ENCODE peak calls at places on chromosomes 7 and 10, in four cellular contexts. F is spleen, X is esophagus squamous epithelium, I is stomach. J is an unnamed sample.

GRCh38 chr10:124226271-124226911 is 133.0 kb upstream of the CHST15 start:
- DNase-seq in F (no peak), X (no peak), I (no peak), J (no peak)

GRCh38 chr7:7857143-7857583 is 111.4 kb upstream of the GLCCI1 start:
- DNase-seq in X (no peak), F (no peak), I (no peak), J (no peak)

GRCh38 chr7:16739863-16740622 is 13.5 kb upstream of the TSPAN13 start:
- DNase-seq in F (no peak), X (no peak), I (no peak), J (no peak)

GRCh38 chr7:21542891-21543527 is at the start of gene DNAH11:
- DNase-seq in F (peak; percentile 77), I (peak; percentile 28), X (no peak), J (no peak)

GRCh38 chr10:51162002-51162401 is 87.7 kb downstream of the PRKG1 start:
- DNase-seq in X (no peak), F (no peak), I (no peak), J (no peak)

GRCh38 chr7:36034020-36034419 is 119.0 kb upstream of the EEPD1 start:
- DNase-seq in F (no peak), X (no peak), I (no peak), J (no peak)

GRCh38 chr7:124723012-124723411 is 42.6 kb downstream of the GPR37 start:
- DNase-seq in F (no peak), I (no peak), X (no peak), J (no peak)

GRCh38 chr10:35711615-35712411 is 69.7 kb upstream of the FZD8 start:
- DNase-seq in F (no peak), X (no peak), I (no peak), J (peak; percentile 81)

GRCh38 chr7:84070770-84071169 is 123.8 kb downstream of the SEMA3A start:
- DNase-seq in I (no peak), F (no peak), X (no peak), J (no peak)

GRCh38 chr7:156927571-156928405 is 21.7 kb upstream of the NOM1 start:
- DNase-seq in X (no peak), I (no peak), F (no peak), J (no peak)

GRCh38 chr10:77306666-77307065 is 330.9 kb downstream of the KCNMA1 start:
- DNase-seq in X (no peak), I (no peak), F (no peak), J (no peak)

GRCh38 chr10:91694170-91694794 is 61.4 kb upstream of the PPP1R3C start:
- DNase-seq in X (no peak), I (no peak), F (no peak), J (peak; percentile 50)

GRCh38 chr7:4682621-4683042 is 537 bp downstream of the FOXK1 start:
- DNase-seq in F (peak; percentile 93), X (no peak), I (peak; percentile 68), J (no peak)

GRCh38 chr10:26254616-26255015 is 38.0 kb downstream of the GAD2 start:
- DNase-seq in X (no peak), F (no peak), I (no peak), J (no peak)

GRCh38 chr7:139182363-139182762 is 48.7 kb upstream of the UBN2 start:
- DNase-seq in X (no peak), F (no peak), I (no peak), J (no peak)

GRCh38 chr7:22329816-22330524 is 27.0 kb downstream of the RAPGEF5 start:
- DNase-seq in X (no peak), I (no peak), F (no peak), J (no peak)

GRCh38 chr10:125802739-125803138 is 20.3 kb downstream of the UROS start:
- DNase-seq in I (no peak), X (no peak), F (no peak), J (no peak)

GRCh38 chr10:131063311-131063710 is 248.2 kb downstream of the TCERG1L start:
- DNase-seq in F (peak; percentile 11), X (no peak), I (no peak), J (no peak)

DNA sequence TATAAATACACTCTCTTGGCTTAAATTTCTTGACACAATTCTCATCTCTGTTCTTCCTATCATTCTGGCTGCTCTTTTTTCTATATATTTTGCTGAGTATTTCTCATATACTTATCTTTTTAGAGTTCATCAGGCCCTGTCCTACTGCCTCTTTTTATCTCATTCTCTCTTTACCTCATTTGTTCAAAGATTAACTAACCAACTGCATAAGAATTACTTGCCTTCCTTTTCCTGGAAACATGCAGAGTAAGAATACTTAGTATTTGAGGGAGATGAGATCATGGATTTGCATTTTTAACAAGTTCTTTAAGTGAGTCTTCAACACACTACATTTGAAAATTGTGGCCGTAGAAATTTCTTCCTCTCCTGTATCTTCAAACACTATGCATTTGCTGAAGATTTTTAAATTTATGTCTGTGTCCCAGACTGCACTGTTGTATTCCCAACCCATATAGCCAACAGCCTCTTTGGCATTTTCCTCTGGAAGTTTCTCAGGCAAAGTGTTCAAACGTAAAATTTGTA is 35.3 kb downstream of the ARL4A start:
- DNase-seq in X (no peak), I (no peak), F (no peak), J (no peak)
- TF ChIP-seq POLR2A in X (no peak), I (no peak), F (no peak), J (no peak)

GRCh38 chr7:94394399-94395140 is at the start of gene COL1A2:
- DNase-seq in X (peak; percentile 6), I (peak; percentile 32), F (peak; percentile 77), J (peak; percentile 94)

GRCh38 chr7:94394058-94394398 is 667 bp upstream of the COL1A2 start:
- DNase-seq in X (no peak), F (no peak), I (no peak), J (no peak)

GRCh38 chr7:94396606-94397005 is 1.9 kb downstream of the COL1A2 start:
- DNase-seq in X (no peak), F (no peak), I (no peak), J (no peak)

GRCh38 chr7:94396044-94396443 is 1.3 kb downstream of the COL1A2 start:
- DNase-seq in F (no peak), X (no peak), I (no peak), J (no peak)

DNA sequence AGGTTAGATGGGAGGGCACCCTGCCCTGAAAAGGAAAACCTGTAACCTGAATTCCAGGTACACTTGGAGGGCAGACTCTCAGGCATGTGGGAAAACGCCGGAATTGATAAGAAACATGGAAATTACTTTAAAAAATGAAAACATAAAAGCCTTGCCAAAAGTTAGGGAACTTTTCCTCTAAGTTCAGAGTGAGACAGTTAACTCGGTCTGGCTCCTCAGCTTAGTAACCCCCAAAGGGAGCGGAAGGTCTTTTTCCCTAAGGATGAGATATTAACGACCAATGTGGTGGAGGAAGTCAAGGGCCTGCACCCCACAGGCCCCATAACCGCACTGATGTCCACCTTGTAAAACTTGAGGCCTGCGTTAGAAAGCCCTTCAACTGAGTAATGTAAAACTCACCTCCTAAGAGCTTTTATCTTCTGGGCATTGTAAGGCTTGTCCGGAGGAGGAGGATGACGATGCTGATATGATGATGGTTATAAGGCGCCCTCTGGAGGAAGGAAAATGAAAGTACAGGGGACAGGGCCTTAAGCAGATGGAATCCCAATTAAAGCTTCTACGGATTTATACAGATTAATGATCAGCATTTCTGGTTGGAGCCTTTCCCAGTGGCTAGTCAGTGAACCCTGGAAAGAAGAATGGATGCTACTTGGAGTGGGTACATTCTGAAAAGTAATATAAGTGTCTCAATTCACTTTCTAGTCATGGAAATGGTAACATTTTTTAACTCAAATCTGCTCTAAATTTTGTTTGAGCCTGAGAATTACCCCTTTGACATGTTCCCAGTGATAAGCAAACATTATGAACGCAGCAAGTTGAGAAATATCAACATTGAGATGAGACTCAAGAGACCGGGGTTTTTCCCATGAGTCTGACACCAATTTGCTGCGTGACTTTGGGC is 696 bp downstream of the COL1A2 start:
- DNase-seq in I (peak; percentile 28), F (no peak), X (no peak), J (no peak)
- TF ChIP-seq POLR2A in I (no peak), F (no peak), X (no peak), J (no peak)

GRCh38 chr10:21173964-21174669 is 277.0 kb upstream of the NEBL start:
- DNase-seq in F (peak; percentile 79), I (peak; percentile 80), X (no peak), J (no peak)

GRCh38 chr10:21173433-21173963 is 276.4 kb upstream of the NEBL start:
- DNase-seq in F (no peak), X (no peak), I (no peak), J (no peak)

GRCh38 chr10:21175797-21176196 is 278.7 kb upstream of the NEBL start:
- DNase-seq in F (no peak), X (no peak), I (no peak), J (no peak)

GRCh38 chr10:21172774-21173432 is 275.8 kb upstream of the NEBL start:
- DNase-seq in I (peak; percentile 32), F (no peak), X (no peak), J (no peak)

DNA sequence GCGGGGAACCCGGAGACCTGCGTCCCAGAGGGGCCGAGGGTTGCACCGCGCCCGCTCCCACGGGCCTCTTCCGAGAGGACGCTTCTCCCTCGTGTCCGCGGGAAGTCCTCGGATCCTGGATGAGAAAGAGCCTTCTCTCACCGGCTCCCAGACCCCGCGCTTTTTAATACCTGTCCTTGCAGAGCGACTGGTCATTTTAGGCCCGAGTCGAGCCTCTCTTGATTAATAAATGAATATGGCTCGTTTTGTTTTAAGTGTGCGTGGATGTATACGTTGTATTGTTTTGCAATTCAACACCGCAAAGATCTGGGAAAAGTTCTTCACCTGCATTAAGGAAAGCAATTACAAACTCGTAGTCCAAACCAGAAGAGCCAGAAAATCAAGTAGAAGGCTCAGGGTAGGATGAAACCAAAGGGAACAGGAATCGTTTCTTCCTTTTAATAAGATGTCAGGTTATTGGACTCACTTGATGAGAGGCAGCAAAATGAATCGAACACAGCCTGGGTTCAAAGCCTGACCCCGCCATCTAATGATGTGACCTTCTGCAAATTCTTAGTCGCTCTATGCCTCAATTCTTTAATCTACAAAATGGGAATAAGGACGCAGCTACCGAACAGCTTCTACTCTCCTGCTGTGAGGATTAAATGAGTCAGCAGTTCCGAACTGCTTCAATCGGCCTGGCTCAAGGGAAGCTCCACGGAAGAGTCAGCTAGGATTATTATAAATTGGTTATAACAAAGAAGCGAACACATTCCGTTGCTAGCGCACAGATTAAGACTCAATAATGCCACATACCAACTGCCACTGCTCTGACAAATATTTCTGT is 277.8 kb upstream of the NEBL start:
- DNase-seq in X (no peak), I (no peak), F (no peak), J (no peak)
- TF ChIP-seq POLR2A in X (no peak), I (no peak), F (no peak), J (no peak)

DNA sequence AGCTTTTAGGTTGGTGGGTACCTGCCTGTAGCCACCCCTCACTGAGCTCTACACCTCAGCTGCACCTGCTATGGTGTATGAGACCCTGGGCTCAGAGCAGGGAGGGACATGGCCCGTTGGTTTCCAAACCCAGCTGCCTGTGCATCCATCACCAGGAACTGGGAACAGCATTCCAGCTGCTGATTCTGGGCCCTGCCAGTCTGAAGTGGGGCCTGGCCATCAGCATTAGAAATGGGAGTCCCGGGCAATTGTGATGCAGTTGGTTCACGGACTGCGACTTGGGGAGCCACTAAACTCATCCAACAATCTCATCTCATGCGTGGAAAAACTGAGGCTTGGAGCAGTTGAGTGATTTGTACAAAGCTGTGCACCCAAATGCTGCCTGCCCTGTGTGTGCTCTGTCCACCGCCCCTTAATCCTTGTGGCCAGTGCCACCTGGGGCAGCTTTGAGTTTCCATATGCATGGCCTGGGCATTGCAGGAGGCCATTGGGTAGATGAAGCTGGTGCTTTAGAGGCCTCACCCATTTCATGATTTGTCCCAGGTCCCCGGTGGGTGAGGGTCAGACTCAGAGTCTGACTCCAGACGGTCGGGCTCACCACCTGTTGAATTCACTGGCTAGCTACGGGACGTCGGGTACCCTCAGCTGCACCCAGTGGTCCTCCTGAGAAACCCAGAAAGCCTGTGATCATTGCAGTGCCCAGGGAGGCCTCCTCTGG is 109.0 kb upstream of the SHH start:
- DNase-seq in X (no peak), F (peak; percentile 49), I (peak; percentile 21), J (no peak)
- TF ChIP-seq POLR2A in X (no peak), F (no peak), I (no peak), J (no peak)

GRCh38 chr7:1531263-1531978 is 919 bp downstream of the MAFK start:
- DNase-seq in I (peak; percentile 42), X (no peak), F (peak; percentile 93), J (no peak)
- TF ChIP-seq POLR2A in I (no peak), X (no peak), F (no peak), J (no peak)

J was measured in esophagus muscularis mucosa.